ENCODE peak calls at places on chromosomes 6 and 20, in seven cellular contexts. S is fibroblast of lung, R is ovary, M is stomach, F is prostate gland, E is lower lobe of right lung, V is heart right ventricle. N is an unnamed sample.
A peak's percentile ranks its signal among the peaks of the same experiment; 100 is the strongest.

GRCh38 chr6:141675957-141676356 is 456.8 kb upstream of the GJE1 start:
- DNase-seq in S (peak; percentile 15), R (no peak), M (no peak), F (no peak), E (no peak), V (no peak), N (no peak)

GRCh38 chr6:90158945-90159344 is 137.7 kb downstream of the BACH2 start:
- DNase-seq in S (no peak), R (no peak), M (no peak), F (no peak), E (no peak), V (no peak), N (no peak)

GRCh38 chr6:139539852-139540251 is 165.4 kb upstream of the CITED2 start:
- DNase-seq in S (peak; percentile 98), R (peak; percentile 40), M (peak; percentile 50), F (no peak), E (peak; percentile 69), V (peak; percentile 56), N (peak; percentile 42)

GRCh38 chr6:82385102-82385501 is 21.5 kb downstream of the TPBG start:
- DNase-seq in S (no peak), R (no peak), M (no peak), F (no peak), E (no peak), V (no peak), N (no peak)

GRCh38 chr20:16474342-16474741 is 98.9 kb downstream of the KIF16B start:
- DNase-seq in S (no peak), R (no peak), M (no peak), F (no peak), E (no peak), V (no peak), N (no peak)

GRCh38 chr6:322940-323729 is 30.8 kb downstream of the DUSP22 start:
- DNase-seq in S (no peak), R (no peak), M (no peak), F (no peak), E (no peak), V (no peak), N (peak; percentile 39)

GRCh38 chr6:21158149-21158548 is 435.4 kb upstream of the SOX4 start:
- DNase-seq in S (no peak), R (no peak), M (no peak), F (no peak), E (no peak), V (no peak), N (no peak)

GRCh38 chr6:43669050-43669921 is 18.3 kb downstream of the MRPS18A start:
- DNase-seq in S (peak; percentile 74), R (peak; percentile 68), M (peak; percentile 47), F (no peak), E (no peak), V (peak; percentile 77), N (no peak)

GRCh38 chr20:45826381-45827019 is 612 bp downstream of the TNNC2 start:
- DNase-seq in S (no peak), R (peak; percentile 66), M (no peak), F (no peak), E (no peak), V (peak; percentile 47), N (no peak)

GRCh38 chr6:143223895-143224294 is 163.2 kb downstream of the AIG1 start:
- DNase-seq in S (no peak), R (peak; percentile 30), M (no peak), F (no peak), E (no peak), V (peak; percentile 57), N (peak; percentile 69)

GRCh38 chr6:143224516-143224915 is 163.8 kb downstream of the AIG1 start:
- DNase-seq in S (no peak), R (no peak), M (no peak), F (no peak), E (no peak), V (no peak), N (no peak)

GRCh38 chr6:143221723-143222122 is 161.0 kb downstream of the AIG1 start:
- DNase-seq in S (no peak), R (no peak), M (no peak), F (no peak), E (no peak), V (no peak), N (no peak)

GRCh38 chr6:143222758-143223334 is 162.2 kb downstream of the AIG1 start:
- DNase-seq in S (no peak), R (peak; percentile 26), M (no peak), F (no peak), E (no peak), V (no peak), N (no peak)

DNA sequence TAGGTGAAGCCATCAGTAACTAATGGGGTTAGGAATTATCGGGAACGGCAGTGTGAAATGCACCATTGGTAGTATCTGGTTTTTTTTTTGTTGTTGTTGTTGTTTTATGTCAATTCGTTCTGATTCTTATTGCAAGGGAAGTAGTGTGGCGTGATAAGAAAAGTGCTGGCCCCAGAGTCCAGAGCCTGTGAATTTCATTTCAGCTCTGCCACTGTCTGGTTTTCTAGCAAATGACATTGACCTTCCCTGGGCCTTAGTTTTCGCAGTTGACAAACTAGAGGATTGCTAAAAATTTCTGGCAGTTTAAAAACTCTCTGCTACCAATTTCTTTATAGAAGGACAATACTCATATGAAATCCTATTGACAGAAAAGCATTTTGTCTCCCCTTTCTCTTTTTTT is 161.6 kb downstream of the AIG1 start:
- DNase-seq in S (no peak), R (no peak), M (no peak), F (no peak), E (no peak), V (no peak), N (no peak)
- H3K27ac ChIP-seq in S (no peak overlapping the region), R (no peak overlapping the region), M (no peak overlapping the region), F (no peak overlapping the region), E (peak overlapping the region; percentile 51), V (peak overlapping the region; percentile 59), N (no peak overlapping the region)

GRCh38 chr20:10649817-10650200 is 24.0 kb downstream of the JAG1 start:
- DNase-seq in S (peak; percentile 74), R (no peak), M (no peak), F (no peak), E (no peak), V (no peak), N (peak; percentile 1)

GRCh38 chr20:10649080-10649816 is 24.6 kb downstream of the JAG1 start:
- DNase-seq in S (peak; percentile 41), R (no peak), M (no peak), F (no peak), E (no peak), V (no peak), N (peak; percentile 0)

GRCh38 chr20:10647471-10647870 is 26.3 kb downstream of the JAG1 start:
- DNase-seq in S (no peak), R (no peak), M (no peak), F (no peak), E (no peak), V (no peak), N (peak; percentile 7)

GRCh38 chr20:10647909-10648308 is 25.9 kb downstream of the JAG1 start:
- DNase-seq in S (no peak), R (no peak), M (no peak), F (no peak), E (no peak), V (no peak), N (peak; percentile 6)

GRCh38 chr20:10648651-10649050 is 25.1 kb downstream of the JAG1 start:
- DNase-seq in S (peak; percentile 96), R (no peak), M (no peak), F (no peak), E (no peak), V (no peak), N (peak; percentile 1)
- H3K9me3 ChIP-seq in S (no peaks in the 10 kb centered on the region), R (no peaks in the 10 kb centered on the region), M (no peaks in the 10 kb centered on the region), F (no peaks in the 10 kb centered on the region), E (no peaks in the 10 kb centered on the region), V (no peaks in the 10 kb centered on the region), N (no peaks in the 10 kb centered on the region)

GRCh38 chr6:56753801-56754200 is 111.1 kb upstream of the DST start:
- DNase-seq in S (no peak), R (no peak), M (no peak), F (no peak), E (no peak), V (no peak), N (no peak)
- H3K4me1 ChIP-seq in S (peaks cover 27% of the 10 kb centered on the region), R (peaks cover 4% of the 10 kb centered on the region), M (peaks cover 19% of the 10 kb centered on the region), F (no peaks in the 10 kb centered on the region), E (peaks cover 42% of the 10 kb centered on the region), V (peaks cover 61% of the 10 kb centered on the region), N (peaks cover 41% of the 10 kb centered on the region)

GRCh38 chr20:7858851-7859250 is 81.4 kb downstream of the HAO1 start:
- DNase-seq in S (peak; percentile 22), R (no peak), M (no peak), F (no peak), E (no peak), V (no peak), N (no peak)

GRCh38 chr20:7859371-7859802 is 80.9 kb downstream of the HAO1 start:
- DNase-seq in S (peak; percentile 78), R (no peak), M (no peak), F (no peak), E (no peak), V (no peak), N (no peak)

GRCh38 chr20:7853493-7853892 is 86.8 kb downstream of the HAO1 start:
- DNase-seq in S (no peak), R (no peak), M (no peak), F (no peak), E (no peak), V (no peak), N (no peak)

GRCh38 chr20:7856756-7857155 is 83.5 kb downstream of the HAO1 start:
- DNase-seq in S (peak; percentile 77), R (no peak), M (no peak), F (no peak), E (no peak), V (no peak), N (no peak)

DNA sequence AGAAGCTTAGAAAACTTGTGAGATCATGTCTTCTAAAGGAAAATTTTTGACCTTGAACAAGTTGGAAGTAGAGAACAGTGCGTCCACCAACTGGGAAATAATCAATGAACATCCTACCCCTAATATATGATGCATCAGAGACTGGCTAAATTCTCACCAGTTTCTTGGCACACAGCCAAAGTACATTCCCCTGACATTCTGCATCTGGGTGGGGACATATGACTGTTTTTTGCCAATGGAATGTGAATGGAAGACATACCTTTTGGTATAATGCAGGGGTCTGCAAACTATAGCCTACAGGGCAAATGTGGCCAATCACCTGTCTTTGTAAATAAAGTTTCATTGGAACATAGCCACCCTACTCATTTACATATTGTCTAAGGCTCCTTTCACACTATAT is 84.7 kb downstream of the HAO1 start:
- DNase-seq in S (no peak), R (no peak), M (no peak), F (no peak), E (no peak), V (no peak), N (no peak)
- H3K27ac ChIP-seq in S (no peak overlapping the region), R (no peak overlapping the region), M (no peak overlapping the region), F (no peak overlapping the region), E (no peak overlapping the region), V (no peak overlapping the region), N (no peak overlapping the region)

GRCh38 chr20:55097621-55098020 is 622.2 kb downstream of the DOK5 start:
- DNase-seq in S (no peak), R (no peak), M (no peak), F (no peak), E (no peak), V (no peak), N (no peak)

GRCh38 chr20:55099251-55099650 is 623.9 kb downstream of the DOK5 start:
- DNase-seq in S (no peak), R (no peak), M (no peak), F (no peak), E (no peak), V (no peak), N (no peak)

DNA sequence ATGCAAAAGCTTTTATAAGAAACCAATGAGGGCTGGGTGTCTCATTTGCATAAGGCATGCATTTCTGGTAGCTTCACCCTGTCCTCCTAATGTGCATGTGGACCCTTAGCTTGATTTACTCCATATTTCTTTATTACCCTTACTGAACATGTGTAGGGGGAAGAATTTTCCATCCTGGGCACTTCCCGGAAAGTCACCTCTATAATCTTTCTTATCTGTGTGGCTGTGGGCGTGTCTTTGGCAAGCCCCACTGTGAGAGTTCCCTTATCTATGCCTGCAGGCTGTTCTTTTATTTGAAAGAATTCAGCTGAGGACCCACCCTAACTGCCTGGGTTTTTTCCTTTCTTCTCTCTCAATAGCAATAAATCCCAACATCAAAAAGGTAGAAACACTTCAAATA is 627.8 kb downstream of the DOK5 start:
- DNase-seq in S (no peak), R (no peak), M (peak; percentile 61), F (no peak), E (no peak), V (no peak), N (peak; percentile 73)
- H3K9me3 ChIP-seq in S (no peaks in the 10 kb centered on the region), R (peaks cover 5% of the 10 kb centered on the region), M (no peaks in the 10 kb centered on the region), F (no peaks in the 10 kb centered on the region), E (no peaks in the 10 kb centered on the region), V (no peaks in the 10 kb centered on the region), N (no peaks in the 10 kb centered on the region)

N was measured in transverse colon.